ENCODE peak calls at places on chromosomes 13 and 19, in seven cellular contexts. I is adrenal gland, E is heart left ventricle, M is ovary, D is spleen, V is body of pancreas, C is A549. W is an unnamed sample. For H3K4me1, the result is how much of the 10 kb centered on the place peaks cover.

GRCh38 chr13:77139311-77139710 is 112.4 kb upstream of the FBXL3 start:
- DNase-seq in I (no peak), E (no peak), M (no peak), D (no peak), V (no peak), C (no peak), W (no peak)

GRCh38 chr13:112066624-112067004 is 335 bp upstream of the SOX1 start:
- DNase-seq in I (no peak), E (peak), M (no peak), D (peak), V (peak), C (no peak), W (no peak)

GRCh38 chr19:44557933-44558332 is 28.5 kb upstream of the CEACAM20 start:
- DNase-seq in I (no peak), E (no peak), M (no peak), D (no peak), V (no peak), C (no peak), W (no peak)

GRCh38 chr19:48403606-48404005 is 10.1 kb downstream of the GRIN2D start:
- DNase-seq in I (peak), E (peak), M (no peak), D (peak), V (peak), C (no peak), W (peak)

GRCh38 chr19:30695171-30695875 is 323.1 kb downstream of the ZNF536 start:
- DNase-seq in I (peak), E (no peak), M (no peak), D (no peak), V (no peak), C (no peak), W (no peak)

GRCh38 chr13:40916207-40916998 is 102.7 kb downstream of the ELF1 start:
- DNase-seq in I (no peak), E (no peak), M (no peak), D (no peak), V (no peak), C (no peak), W (no peak)

GRCh38 chr19:46018729-46019251 is 4.1 kb downstream of the PGLYRP1 start:
- DNase-seq in I (no peak), E (no peak), M (no peak), D (no peak), V (no peak), C (no peak), W (no peak)

GRCh38 chr13:95924389-95924994 is 128.7 kb downstream of the UGGT2 start:
- DNase-seq in I (no peak), E (no peak), M (no peak), D (no peak), V (no peak), C (peak), W (no peak)

GRCh38 chr19:55354698-55355212 is at the start of gene COX6B2:
- DNase-seq in I (no peak), E (no peak), M (no peak), D (no peak), V (no peak), C (no peak), W (no peak)

GRCh38 chr19:37329686-37330085 is 41.2 kb upstream of the ZNF527 start:
- DNase-seq in I (no peak), E (no peak), M (no peak), D (no peak), V (no peak), C (no peak), W (no peak)

GRCh38 chr19:37333457-37333856 is 37.4 kb upstream of the ZNF527 start:
- DNase-seq in I (no peak), E (no peak), M (no peak), D (no peak), V (no peak), C (no peak), W (no peak)

GRCh38 chr19:37332839-37333238 is 38.1 kb upstream of the ZNF527 start:
- DNase-seq in I (no peak), E (no peak), M (no peak), D (no peak), V (no peak), C (no peak), W (no peak)

GRCh38 chr19:37334179-37335071 is 36.5 kb upstream of the ZNF527 start:
- DNase-seq in I (peak), E (peak), M (peak), D (peak), V (peak), C (no peak), W (peak)
- TF ChIP-seq POLR2A in I (peak), E (no peak), M (peak), D (no peak), V (peak), C (no peak), W (peak)

GRCh38 chr13:20057963-20058362 is 99.4 kb downstream of the ZMYM2 start:
- DNase-seq in I (no peak), E (no peak), M (no peak), D (no peak), V (no peak), C (no peak), W (no peak)
- TF ChIP-seq CTCF in I (no peak), E (peak), M (no peak), D (no peak), V (no peak), C (no peak), W (no peak)

DNA sequence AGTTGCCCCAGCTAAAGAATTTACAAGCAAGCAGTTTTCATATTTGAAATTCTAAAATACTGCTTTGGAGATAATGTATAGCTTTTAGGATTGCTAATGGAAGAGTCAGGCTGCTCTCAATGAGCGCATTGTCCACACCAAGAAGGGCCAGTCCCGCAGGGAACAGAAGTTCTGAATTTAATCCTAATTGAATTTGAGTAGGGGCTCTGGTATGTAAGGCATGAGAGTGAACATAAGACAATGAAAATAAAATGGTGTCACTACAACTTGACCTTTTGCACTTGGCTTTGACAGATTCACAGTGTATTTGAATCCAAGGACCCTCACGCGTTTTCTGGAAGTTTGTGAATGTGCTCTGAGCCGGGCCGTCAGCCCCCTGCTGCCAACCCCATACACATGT is 32.6 kb downstream of the RAB20 start:
- DNase-seq in I (no peak), E (no peak), M (no peak), D (no peak), V (no peak), C (no peak), W (no peak)
- H3K4me1 ChIP-seq in I (under half), E (under half), M (under half), D (under half), V (half or more), C (under half), W (under half)

GRCh38 chr19:17351815-17352435 is 14.6 kb downstream of the GTPBP3 start:
- DNase-seq in I (peak), E (no peak), M (no peak), D (no peak), V (no peak), C (no peak), W (no peak)

GRCh38 chr19:17346109-17346671 is 8.8 kb downstream of the GTPBP3 start:
- DNase-seq in I (peak), E (peak), M (peak), D (peak), V (peak), C (peak), W (peak)

GRCh38 chr19:17347361-17347760 is 10.0 kb downstream of the GTPBP3 start:
- DNase-seq in I (peak), E (peak), M (no peak), D (no peak), V (no peak), C (no peak), W (no peak)

GRCh38 chr19:17347877-17348276 is 10.5 kb downstream of the GTPBP3 start:
- DNase-seq in I (no peak), E (no peak), M (no peak), D (no peak), V (no peak), C (no peak), W (no peak)

GRCh38 chr19:17348700-17349099 is 11.3 kb downstream of the GTPBP3 start:
- DNase-seq in I (peak), E (peak), M (peak), D (peak), V (no peak), C (peak), W (no peak)
- TF ChIP-seq POLR2A in I (no peak), E (no peak), M (no peak), D (no peak), V (no peak), C (no peak), W (no peak)

DNA sequence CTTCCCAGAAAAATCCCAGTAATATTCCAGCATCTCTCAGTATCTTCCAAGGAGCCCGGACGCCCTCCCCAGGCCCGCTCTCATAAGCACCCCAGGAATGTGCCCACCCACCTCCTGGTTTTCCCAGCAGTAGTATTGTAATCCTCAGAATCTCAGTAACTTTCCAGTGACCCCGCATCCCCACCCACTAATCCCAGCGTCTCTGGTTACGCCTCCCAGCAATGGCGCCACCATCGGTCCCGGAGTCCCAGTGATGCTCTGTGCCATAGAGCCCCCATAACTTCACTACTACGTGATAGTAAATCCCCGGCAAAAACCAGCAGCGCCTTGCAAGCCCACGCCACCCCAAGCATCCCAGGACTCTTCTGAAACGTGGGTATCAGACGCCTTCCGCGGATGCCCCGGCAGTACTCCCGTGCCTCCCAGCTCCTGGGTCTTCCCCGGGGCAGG is 961 bp upstream of the PNPLA6 start:
- DNase-seq in I (peak), E (peak), M (peak), D (no peak), V (peak), C (peak), W (peak)
- TF ChIP-seq CTCF in I (no peak), E (peak), M (no peak), D (no peak), V (no peak), C (peak), W (no peak)